ENCODE peak calls at places on chromosomes 5 and 9, in nine cellular contexts. H is B cell; T is GM20000; U is HFF-Myc; I is activated CD8-positive, alpha-beta T cell treated with anti-CD3 and anti-CD28 coated beads for 36 hours; X is K562; V is HTR-8/SVneo; W is activated naive CD4-positive, alpha-beta T cell treated with anti-CD3 and anti-CD28 coated beads, Interleukin-2, amount 10 ng/mL, durations not matched to agents 7 days and 5 days; D is naive B cell. B is an unnamed sample.

GRCh38 chr9:86788456-86788855 is 158.8 kb downstream of the GAS1 start:
- DNase-seq in H (no peak), T (no peak), U (no peak), I (no peak), X (no peak), V (no peak), W (no peak), D (no peak), B (no peak)

GRCh38 chr5:9207820-9208418 is 338.0 kb downstream of the SEMA5A start:
- DNase-seq in H (no peak), T (peak; percentile 46), U (no peak), I (no peak), X (peak; percentile 18), V (peak; percentile 56), W (no peak), D (no peak), B (peak; percentile 12)

GRCh38 chr5:88555658-88556057 is 287.0 kb upstream of the TMEM161B start:
- DNase-seq in H (no peak), T (no peak), U (no peak), I (peak; percentile 12), X (no peak), V (no peak), W (no peak), D (no peak), B (no peak)

GRCh38 chr9:134268308-134268724 is 57.9 kb upstream of the RXRA start:
- DNase-seq in H (peak; percentile 78), T (peak; percentile 76), U (no peak), I (peak; percentile 18), X (no peak), V (no peak), W (no peak), D (peak; percentile 65), B (peak; percentile 66)

GRCh38 chr9:2066312-2067273 is 51.4 kb downstream of the SMARCA2 start:
- DNase-seq in H (no peak), T (no peak), U (no peak), I (no peak), X (no peak), V (no peak), W (no peak), D (peak; percentile 9), B (no peak)

GRCh38 chr5:173729079-173729765 is 112.8 kb upstream of the BOD1 start:
- DNase-seq in H (no peak), T (no peak), U (no peak), I (no peak), X (no peak), V (no peak), W (no peak), D (no peak), B (no peak)

GRCh38 chr5:156824800-156825199 is 25.3 kb upstream of the PPP1R2B start:
- DNase-seq in H (no peak), T (no peak), U (peak; percentile 29), I (no peak), X (no peak), V (no peak), W (no peak), D (no peak), B (no peak)

GRCh38 chr9:129639034-129639630 is 2.8 kb downstream of the ASB6 start:
- DNase-seq in H (no peak), T (no peak), U (no peak), I (no peak), X (no peak), V (no peak), W (no peak), D (no peak), B (no peak)

GRCh38 chr9:130336885-130337284 is 71.3 kb downstream of the HMCN2 start:
- DNase-seq in H (no peak), T (no peak), U (no peak), I (no peak), X (no peak), V (no peak), W (no peak), D (no peak), B (no peak)

GRCh38 chr9:94160594-94161501 is 76.6 kb downstream of the PTPDC1 start:
- DNase-seq in H (no peak), T (no peak), U (no peak), I (no peak), X (no peak), V (no peak), W (no peak), D (no peak), B (no peak)

GRCh38 chr5:73666891-73667290 is 40.9 kb downstream of the ARHGEF28 start:
- DNase-seq in H (no peak), T (no peak), U (no peak), I (no peak), X (no peak), V (no peak), W (no peak), D (no peak), B (no peak)

GRCh38 chr5:10248378-10249260 is 1.1 kb downstream of the ATPSCKMT start:
- DNase-seq in H (no peak), T (no peak), U (no peak), I (peak; percentile 13), X (no peak), V (no peak), W (no peak), D (no peak), B (peak; percentile 22)

GRCh38 chr5:124546643-124547042 is 199.8 kb downstream of the ZNF608 start:
- DNase-seq in H (no peak), T (no peak), U (peak; percentile 14), I (no peak), X (no peak), V (peak; percentile 4), W (no peak), D (no peak), B (no peak)

GRCh38 chr9:84139296-84140100 is 158.9 kb downstream of the RMI1 start:
- DNase-seq in H (no peak), T (no peak), U (peak; percentile 42), I (no peak), X (no peak), V (no peak), W (no peak), D (no peak), B (no peak)

GRCh38 chr9:131977074-131977838 is 102.4 kb downstream of the MED27 start:
- DNase-seq in H (peak; percentile 20), T (peak; percentile 19), U (no peak), I (no peak), X (no peak), V (no peak), W (no peak), D (peak; percentile 2), B (no peak)

GRCh38 chr9:69395718-69396117 is 70.7 kb downstream of the ENTREP1 start:
- DNase-seq in H (no peak), T (no peak), U (no peak), I (no peak), X (no peak), V (no peak), W (no peak), D (no peak), B (no peak)

GRCh38 chr5:9188131-9188530 is 357.7 kb downstream of the SEMA5A start:
- DNase-seq in H (no peak), T (no peak), U (peak; percentile 85), I (peak; percentile 26), X (no peak), V (no peak), W (no peak), D (no peak), B (no peak)

GRCh38 chr9:97419315-97419867 is 7.5 kb downstream of the TDRD7 start:
- DNase-seq in H (no peak), T (no peak), U (peak; percentile 39), I (no peak), X (no peak), V (no peak), W (no peak), D (no peak), B (no peak)

GRCh38 chr5:93831449-93831848 is 90.0 kb upstream of the POU5F2 start:
- DNase-seq in H (no peak), T (no peak), U (peak; percentile 39), I (no peak), X (no peak), V (peak; percentile 14), W (no peak), D (no peak), B (no peak)

GRCh38 chr5:159456722-159457462 is 126.6 kb upstream of the IL12B start:
- DNase-seq in H (no peak), T (peak; percentile 78), U (no peak), I (peak; percentile 84), X (no peak), V (no peak), W (peak; percentile 34), D (no peak), B (peak; percentile 74)

GRCh38 chr5:139426222-139426885 is 13.0 kb downstream of the DNAJC18 start:
- DNase-seq in H (no peak), T (no peak), U (no peak), I (no peak), X (no peak), V (no peak), W (no peak), D (no peak), B (no peak)

GRCh38 chr5:16406023-16406422 is 59.6 kb downstream of the ZNF622 start:
- DNase-seq in H (no peak), T (no peak), U (no peak), I (no peak), X (no peak), V (no peak), W (no peak), D (no peak), B (no peak)

GRCh38 chr5:149826574-149826973 is 96.5 kb downstream of the PPARGC1B start:
- DNase-seq in H (no peak), T (no peak), U (no peak), I (no peak), X (no peak), V (no peak), W (no peak), D (no peak), B (no peak)

GRCh38 chr5:81422671-81423070 is 28.7 kb upstream of the ACOT12 start:
- DNase-seq in H (no peak), T (no peak), U (peak; percentile 72), I (no peak), X (no peak), V (peak; percentile 41), W (no peak), D (no peak), B (no peak)

GRCh38 chr5:34857894-34858293 is 18.9 kb downstream of the TTC23L start:
- DNase-seq in H (no peak), T (no peak), U (no peak), I (no peak), X (no peak), V (no peak), W (no peak), D (no peak), B (no peak)

GRCh38 chr9:119333507-119334229 is 35.6 kb downstream of the BRINP1 start:
- DNase-seq in H (no peak), T (no peak), U (no peak), I (no peak), X (no peak), V (no peak), W (no peak), D (no peak), B (no peak)

GRCh38 chr9:134208310-134208841 is 44.0 kb upstream of the RNU6ATAC start:
- DNase-seq in H (no peak), T (no peak), U (peak; percentile 76), I (no peak), X (no peak), V (no peak), W (no peak), D (no peak), B (no peak)

GRCh38 chr5:133825631-133826289 is 142.7 kb downstream of the C5orf15 start:
- DNase-seq in H (peak; percentile 58), T (no peak), U (no peak), I (peak; percentile 73), X (no peak), V (no peak), W (peak; percentile 68), D (peak; percentile 70), B (peak; percentile 66)

GRCh38 chr5:154620406-154620805 is 134.8 kb upstream of the LARP1 start:
- DNase-seq in H (no peak), T (no peak), U (no peak), I (no peak), X (no peak), V (no peak), W (no peak), D (no peak), B (no peak)

B was measured in GM06990.